ENCODE peak calls at places on chromosomes 7 and 10, in six cellular contexts. U is SK-N-MC, E is neural progenitor cell, A is uterus, Z is tibial nerve, G is thoracic aorta. O is an unnamed sample.

GRCh38 chr7:135748770-135749169 is at the start of gene FAM180A:
- DNase-seq in U (no peak), E (no peak), A (peak), Z (peak), G (peak), O (no peak)

GRCh38 chr10:100713859-100714565 is 31.4 kb upstream of the PAX2 start:
- DNase-seq in U (no peak), E (no peak), A (no peak), Z (no peak), G (no peak), O (peak)

GRCh38 chr7:24718977-24719491 is 38.2 kb downstream of the GSDME start:
- DNase-seq in U (no peak), E (no peak), A (no peak), Z (no peak), G (no peak), O (no peak)

GRCh38 chr7:107659666-107660065 is 962 bp upstream of the SLC26A4 start:
- DNase-seq in U (no peak), E (no peak), A (no peak), Z (no peak), G (no peak), O (peak)

GRCh38 chr10:14822879-14823755 is 14.7 kb downstream of the CDNF start:
- DNase-seq in U (no peak), E (peak), A (peak), Z (no peak), G (no peak), O (peak)

GRCh38 chr7:22208806-22209205 is 148.1 kb downstream of the RAPGEF5 start:
- DNase-seq in U (no peak), E (no peak), A (no peak), Z (no peak), G (no peak), O (no peak)

GRCh38 chr10:23715363-23715762 is 276.5 kb downstream of the OTUD1 start:
- DNase-seq in U (no peak), E (no peak), A (no peak), Z (no peak), G (no peak), O (no peak)

GRCh38 chr10:128065881-128066534 is 60.2 kb downstream of the MKI67 start:
- DNase-seq in U (no peak), E (no peak), A (no peak), Z (peak), G (no peak), O (no peak)

GRCh38 chr7:87316846-87317545 is 28.5 kb upstream of the CROT start:
- DNase-seq in U (no peak), E (peak), A (no peak), Z (no peak), G (no peak), O (no peak)

GRCh38 chr10:100740476-100741341 is 4.7 kb upstream of the PAX2 start:
- DNase-seq in U (no peak), E (peak), A (no peak), Z (no peak), G (no peak), O (peak)

GRCh38 chr10:10818082-10818481 is 199.6 kb upstream of the CELF2 start:
- DNase-seq in U (no peak), E (no peak), A (no peak), Z (no peak), G (no peak), O (no peak)

GRCh38 chr7:5237286-5237685 is 45.5 kb upstream of the SLC29A4 start:
- DNase-seq in U (no peak), E (no peak), A (peak), Z (peak), G (no peak), O (no peak)

GRCh38 chr10:8305871-8306652 is 251.6 kb downstream of the GATA3 start:
- DNase-seq in U (no peak), E (no peak), A (no peak), Z (no peak), G (no peak), O (no peak)
- H3K27ac ChIP-seq in U (no peak), E (no peak), A (no peak), Z (no peak), G (no peak), O (no peak)

GRCh38 chr7:131642429-131642828 is 86.0 kb upstream of the PODXL start:
- DNase-seq in U (no peak), E (no peak), A (no peak), Z (no peak), G (no peak), O (no peak)
- H3K27ac ChIP-seq in U (no peak), E (no peak), A (no peak), Z (no peak), G (no peak), O (no peak)

GRCh38 chr7:70029993-70030392 is 431.7 kb downstream of the AUTS2 start:
- DNase-seq in U (no peak), E (no peak), A (no peak), Z (no peak), G (no peak), O (no peak)

GRCh38 chr7:70032673-70033072 is 434.4 kb downstream of the AUTS2 start:
- DNase-seq in U (no peak), E (no peak), A (no peak), Z (no peak), G (no peak), O (no peak)

GRCh38 chr7:70030745-70031144 is 432.5 kb downstream of the AUTS2 start:
- DNase-seq in U (no peak), E (no peak), A (no peak), Z (no peak), G (no peak), O (no peak)

GRCh38 chr7:70028620-70029019 is 430.3 kb downstream of the AUTS2 start:
- DNase-seq in U (no peak), E (no peak), A (no peak), Z (no peak), G (no peak), O (no peak)

GRCh38 chr7:70027864-70028263 is 429.6 kb downstream of the AUTS2 start:
- DNase-seq in U (no peak), E (no peak), A (no peak), Z (no peak), G (no peak), O (no peak)
- H3K27ac ChIP-seq in U (no peak), E (no peak), A (no peak), Z (no peak), G (no peak), O (no peak)

GRCh38 chr7:43594020-43594419 is 11.1 kb downstream of the STK17A start:
- DNase-seq in U (no peak), E (no peak), A (no peak), Z (no peak), G (no peak), O (no peak)
- H3K27ac ChIP-seq in U (no peak), E (no peak), A (no peak), Z (no peak), G (no peak), O (no peak)